ENCODE peak calls at places on chromosomes 11 and 22, in four cellular contexts. One of them, this sample, is unnamed.

GRCh38 chr11:106786251-106786650 is 232.0 kb downstream of the GUCY1A2 start:
- DNase-seq in right lobe of liver: no peak
- DNase-seq in cardiac muscle cell: peak
- DNase-seq in CD8-positive, alpha-beta memory T cell: no peak
- DNase-seq in this sample: peak

GRCh38 chr11:14539867-14540475 is 19.8 kb upstream of the PSMA1 start:
- DNase-seq in right lobe of liver: no peak
- DNase-seq in CD8-positive, alpha-beta memory T cell: no peak
- DNase-seq in cardiac muscle cell: peak
- DNase-seq in this sample: no peak

GRCh38 chr22:34490911-34491310 is 570.6 kb upstream of the LARGE1 start:
- DNase-seq in right lobe of liver: no peak
- DNase-seq in cardiac muscle cell: no peak
- DNase-seq in CD8-positive, alpha-beta memory T cell: no peak
- DNase-seq in this sample: no peak

GRCh38 chr22:41831828-41832552 is 915 bp upstream of the SREBF2 start:
- DNase-seq in CD8-positive, alpha-beta memory T cell: no peak
- DNase-seq in cardiac muscle cell: no peak
- DNase-seq in right lobe of liver: peak
- DNase-seq in this sample: no peak

GRCh38 chr11:103091024-103091423 is 936 bp downstream of the DCUN1D5 start:
- DNase-seq in right lobe of liver: no peak
- DNase-seq in CD8-positive, alpha-beta memory T cell: no peak
- DNase-seq in cardiac muscle cell: peak
- DNase-seq in this sample: peak

GRCh38 chr11:19597194-19597593 is 115.4 kb upstream of the NAV2 start:
- DNase-seq in cardiac muscle cell: peak
- DNase-seq in right lobe of liver: no peak
- DNase-seq in CD8-positive, alpha-beta memory T cell: no peak
- DNase-seq in this sample: peak

GRCh38 chr11:48109046-48109666 is 107.5 kb upstream of the OR4B1 start:
- DNase-seq in CD8-positive, alpha-beta memory T cell: no peak
- DNase-seq in right lobe of liver: no peak
- DNase-seq in cardiac muscle cell: peak
- DNase-seq in this sample: peak

GRCh38 chr22:31144223-31144622 is 3.9 kb upstream of the PLA2G3 start:
- DNase-seq in CD8-positive, alpha-beta memory T cell: no peak
- DNase-seq in cardiac muscle cell: peak
- DNase-seq in right lobe of liver: no peak
- DNase-seq in this sample: no peak

GRCh38 chr11:131859811-131860210 is 489.4 kb downstream of the NTM start:
- DNase-seq in right lobe of liver: no peak
- DNase-seq in cardiac muscle cell: peak
- DNase-seq in CD8-positive, alpha-beta memory T cell: no peak
- DNase-seq in this sample: peak

GRCh38 chr22:20046730-20047129 is 25.8 kb downstream of the TANGO2 start:
- DNase-seq in CD8-positive, alpha-beta memory T cell: no peak
- DNase-seq in right lobe of liver: no peak
- DNase-seq in cardiac muscle cell: no peak
- DNase-seq in this sample: no peak

GRCh38 chr22:25514436-25514835 is 50.0 kb upstream of the GRK3 start:
- DNase-seq in CD8-positive, alpha-beta memory T cell: no peak
- DNase-seq in right lobe of liver: no peak
- DNase-seq in cardiac muscle cell: no peak
- DNase-seq in this sample: no peak

GRCh38 chr11:61587541-61587941 is 6.7 kb upstream of the SYT7 start:
- DNase-seq in right lobe of liver: no peak
- DNase-seq in CD8-positive, alpha-beta memory T cell: no peak
- DNase-seq in cardiac muscle cell: peak
- DNase-seq in this sample: no peak

GRCh38 chr11:208917-209260 is 1.4 kb downstream of the RIC8A start:
- DNase-seq in cardiac muscle cell: no peak
- DNase-seq in right lobe of liver: no peak
- DNase-seq in CD8-positive, alpha-beta memory T cell: no peak
- DNase-seq in this sample: no peak

GRCh38 chr11:44916797-44917196 is 33.9 kb downstream of the TP53I11 start:
- DNase-seq in cardiac muscle cell: no peak
- DNase-seq in right lobe of liver: no peak
- DNase-seq in CD8-positive, alpha-beta memory T cell: no peak
- DNase-seq in this sample: no peak

GRCh38 chr11:45919276-45919675 is 1.6 kb upstream of the PEX16 start:
- DNase-seq in CD8-positive, alpha-beta memory T cell: no peak
- DNase-seq in right lobe of liver: peak
- DNase-seq in cardiac muscle cell: no peak
- DNase-seq in this sample: no peak

GRCh38 chr11:75350743-75351540 is 519 bp downstream of the ARRB1 start:
- DNase-seq in cardiac muscle cell: peak
- DNase-seq in right lobe of liver: peak
- DNase-seq in CD8-positive, alpha-beta memory T cell: no peak
- DNase-seq in this sample: no peak

GRCh38 chr11:1852271-1852877 is 510 bp upstream of the LSP1 start:
- DNase-seq in right lobe of liver: no peak
- DNase-seq in cardiac muscle cell: no peak
- DNase-seq in CD8-positive, alpha-beta memory T cell: no peak
- DNase-seq in this sample: no peak

GRCh38 chr22:29727248-29727551 is 7.4 kb downstream of the CABP7 start:
- DNase-seq in cardiac muscle cell: peak
- DNase-seq in right lobe of liver: peak
- DNase-seq in CD8-positive, alpha-beta memory T cell: no peak
- DNase-seq in this sample: peak

GRCh38 chr11:1564535-1565172 is 7.4 kb downstream of the DUSP8 start:
- DNase-seq in cardiac muscle cell: peak
- DNase-seq in CD8-positive, alpha-beta memory T cell: no peak
- DNase-seq in right lobe of liver: no peak
- DNase-seq in this sample: peak

GRCh38 chr11:73478737-73479347 is 102.6 kb downstream of the RELT start:
- DNase-seq in CD8-positive, alpha-beta memory T cell: no peak
- DNase-seq in cardiac muscle cell: peak
- DNase-seq in right lobe of liver: no peak
- DNase-seq in this sample: peak

GRCh38 chr11:40274017-40274416 is 1185.4 kb downstream of the LRRC4C start:
- DNase-seq in CD8-positive, alpha-beta memory T cell: no peak
- DNase-seq in right lobe of liver: no peak
- DNase-seq in cardiac muscle cell: peak
- DNase-seq in this sample: no peak

GRCh38 chr11:118893662-118894061 is 10.0 kb downstream of the CXCR5 start:
- DNase-seq in cardiac muscle cell: no peak
- DNase-seq in CD8-positive, alpha-beta memory T cell: no peak
- DNase-seq in right lobe of liver: no peak
- DNase-seq in this sample: no peak

GRCh38 chr11:2708151-2708581 is 8.4 kb upstream of the KCNQ1OT1 start:
- DNase-seq in cardiac muscle cell: peak
- DNase-seq in right lobe of liver: no peak
- DNase-seq in CD8-positive, alpha-beta memory T cell: no peak
- DNase-seq in this sample: peak

GRCh38 chr11:20563871-20564270 is 35.5 kb upstream of the SLC6A5 start:
- DNase-seq in cardiac muscle cell: no peak
- DNase-seq in CD8-positive, alpha-beta memory T cell: no peak
- DNase-seq in right lobe of liver: no peak
- DNase-seq in this sample: no peak

GRCh38 chr11:62256281-62256680 is 13.7 kb upstream of the SCGB2A2 start:
- DNase-seq in cardiac muscle cell: no peak
- DNase-seq in CD8-positive, alpha-beta memory T cell: no peak
- DNase-seq in right lobe of liver: no peak
- DNase-seq in this sample: peak

GRCh38 chr11:58675344-58676155 is 53.1 kb downstream of the CNTF start:
- DNase-seq in right lobe of liver: peak
- DNase-seq in cardiac muscle cell: peak
- DNase-seq in CD8-positive, alpha-beta memory T cell: peak
- DNase-seq in this sample: peak

GRCh38 chr11:58392741-58393140 is 13.9 kb downstream of the OR5B3 start:
- DNase-seq in CD8-positive, alpha-beta memory T cell: no peak
- DNase-seq in cardiac muscle cell: no peak
- DNase-seq in right lobe of liver: no peak
- DNase-seq in this sample: no peak

GRCh38 chr11:108967571-108967970 is 302.7 kb downstream of the DDX10 start:
- DNase-seq in cardiac muscle cell: no peak
- DNase-seq in CD8-positive, alpha-beta memory T cell: no peak
- DNase-seq in right lobe of liver: no peak
- DNase-seq in this sample: peak

GRCh38 chr11:45089845-45090499 is 56.5 kb upstream of the PRDM11 start:
- DNase-seq in cardiac muscle cell: peak
- DNase-seq in right lobe of liver: no peak
- DNase-seq in CD8-positive, alpha-beta memory T cell: no peak
- DNase-seq in this sample: peak

GRCh38 chr11:111601979-111602864 is at the start of gene SIK2:
- DNase-seq in cardiac muscle cell: peak
- DNase-seq in CD8-positive, alpha-beta memory T cell: peak
- DNase-seq in right lobe of liver: peak
- DNase-seq in this sample: peak

GRCh38 chr22:40107244-40107643 is 70.5 kb upstream of the TNRC6B start:
- DNase-seq in CD8-positive, alpha-beta memory T cell: no peak
- DNase-seq in cardiac muscle cell: no peak
- DNase-seq in right lobe of liver: no peak
- DNase-seq in this sample: peak
- H3K4me3 ChIP-seq in CD8-positive, alpha-beta memory T cell: peak
- H3K4me3 ChIP-seq in cardiac muscle cell: no peak
- H3K4me3 ChIP-seq in right lobe of liver: peak
- H3K4me3 ChIP-seq in this sample: no peak

GRCh38 chr11:120137611-120138521 is at the start of gene TRIM29:
- DNase-seq in right lobe of liver: peak
- DNase-seq in cardiac muscle cell: no peak
- DNase-seq in CD8-positive, alpha-beta memory T cell: no peak
- DNase-seq in this sample: no peak

GRCh38 chr11:120142072-120142423 is 4.1 kb upstream of the TRIM29 start:
- DNase-seq in CD8-positive, alpha-beta memory T cell: no peak
- DNase-seq in right lobe of liver: no peak
- DNase-seq in cardiac muscle cell: no peak
- DNase-seq in this sample: no peak

GRCh38 chr11:120137187-120137610 is 714 bp downstream of the TRIM29 start:
- DNase-seq in right lobe of liver: no peak
- DNase-seq in cardiac muscle cell: no peak
- DNase-seq in CD8-positive, alpha-beta memory T cell: no peak
- DNase-seq in this sample: no peak

GRCh38 chr11:120141144-120142071 is 3.5 kb upstream of the TRIM29 start:
- DNase-seq in right lobe of liver: no peak
- DNase-seq in CD8-positive, alpha-beta memory T cell: no peak
- DNase-seq in cardiac muscle cell: no peak
- DNase-seq in this sample: no peak

DNA sequence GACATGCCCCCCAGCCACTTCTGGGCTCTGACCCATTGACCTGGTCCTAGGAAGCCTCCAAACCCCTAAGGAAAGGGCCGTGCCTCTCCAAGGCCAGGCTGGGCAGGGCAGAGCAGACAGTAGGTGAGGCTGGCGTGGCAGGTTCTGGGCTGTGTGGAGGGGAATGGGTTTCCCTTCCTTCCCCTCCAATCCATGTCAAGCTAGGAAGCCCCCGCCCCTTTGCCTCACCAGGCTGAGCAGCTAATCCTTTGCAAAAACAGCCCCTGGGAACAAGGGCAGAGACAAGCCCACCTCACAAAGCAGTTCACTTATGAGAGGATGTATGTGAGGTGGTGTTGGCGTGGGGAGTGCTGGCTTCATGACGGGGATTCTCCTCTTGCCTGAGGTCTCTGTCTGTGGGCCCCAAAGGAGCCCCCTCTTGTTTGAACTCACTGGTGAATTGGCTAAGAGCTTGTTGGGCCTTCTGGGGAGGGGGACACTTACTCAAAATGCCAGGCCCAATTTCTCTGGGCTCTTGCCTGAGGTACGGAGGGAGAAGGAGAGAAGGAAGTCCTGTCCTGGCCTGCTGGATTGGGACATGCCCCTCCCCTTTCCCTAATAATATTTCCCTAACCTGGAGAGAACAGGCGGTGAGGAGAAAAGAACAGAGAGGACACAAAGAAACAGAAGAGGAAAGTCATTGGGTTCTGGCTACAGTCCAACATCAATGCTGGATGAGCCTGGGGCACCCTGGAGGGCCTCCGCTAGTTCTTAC is 1.6 kb upstream of the TRIM29 start:
- DNase-seq in cardiac muscle cell: no peak
- DNase-seq in right lobe of liver: no peak
- DNase-seq in CD8-positive, alpha-beta memory T cell: no peak
- DNase-seq in this sample: no peak
- H3K4me3 ChIP-seq in cardiac muscle cell: no peak
- H3K4me3 ChIP-seq in right lobe of liver: no peak
- H3K4me3 ChIP-seq in CD8-positive, alpha-beta memory T cell: no peak
- H3K4me3 ChIP-seq in this sample: no peak

GRCh38 chr11:63889344-63889743 is 27.6 kb downstream of the RCOR2 start:
- DNase-seq in right lobe of liver: peak
- DNase-seq in CD8-positive, alpha-beta memory T cell: no peak
- DNase-seq in cardiac muscle cell: no peak
- DNase-seq in this sample: no peak

GRCh38 chr11:63892233-63892632 is 24.7 kb downstream of the RCOR2 start:
- DNase-seq in right lobe of liver: no peak
- DNase-seq in CD8-positive, alpha-beta memory T cell: no peak
- DNase-seq in cardiac muscle cell: peak
- DNase-seq in this sample: peak

GRCh38 chr11:63887600-63887999 is 29.4 kb downstream of the RCOR2 start:
- DNase-seq in right lobe of liver: no peak
- DNase-seq in cardiac muscle cell: no peak
- DNase-seq in CD8-positive, alpha-beta memory T cell: no peak
- DNase-seq in this sample: no peak

GRCh38 chr11:63890368-63890767 is 26.6 kb downstream of the RCOR2 start:
- DNase-seq in CD8-positive, alpha-beta memory T cell: no peak
- DNase-seq in right lobe of liver: no peak
- DNase-seq in cardiac muscle cell: no peak
- DNase-seq in this sample: no peak

DNA sequence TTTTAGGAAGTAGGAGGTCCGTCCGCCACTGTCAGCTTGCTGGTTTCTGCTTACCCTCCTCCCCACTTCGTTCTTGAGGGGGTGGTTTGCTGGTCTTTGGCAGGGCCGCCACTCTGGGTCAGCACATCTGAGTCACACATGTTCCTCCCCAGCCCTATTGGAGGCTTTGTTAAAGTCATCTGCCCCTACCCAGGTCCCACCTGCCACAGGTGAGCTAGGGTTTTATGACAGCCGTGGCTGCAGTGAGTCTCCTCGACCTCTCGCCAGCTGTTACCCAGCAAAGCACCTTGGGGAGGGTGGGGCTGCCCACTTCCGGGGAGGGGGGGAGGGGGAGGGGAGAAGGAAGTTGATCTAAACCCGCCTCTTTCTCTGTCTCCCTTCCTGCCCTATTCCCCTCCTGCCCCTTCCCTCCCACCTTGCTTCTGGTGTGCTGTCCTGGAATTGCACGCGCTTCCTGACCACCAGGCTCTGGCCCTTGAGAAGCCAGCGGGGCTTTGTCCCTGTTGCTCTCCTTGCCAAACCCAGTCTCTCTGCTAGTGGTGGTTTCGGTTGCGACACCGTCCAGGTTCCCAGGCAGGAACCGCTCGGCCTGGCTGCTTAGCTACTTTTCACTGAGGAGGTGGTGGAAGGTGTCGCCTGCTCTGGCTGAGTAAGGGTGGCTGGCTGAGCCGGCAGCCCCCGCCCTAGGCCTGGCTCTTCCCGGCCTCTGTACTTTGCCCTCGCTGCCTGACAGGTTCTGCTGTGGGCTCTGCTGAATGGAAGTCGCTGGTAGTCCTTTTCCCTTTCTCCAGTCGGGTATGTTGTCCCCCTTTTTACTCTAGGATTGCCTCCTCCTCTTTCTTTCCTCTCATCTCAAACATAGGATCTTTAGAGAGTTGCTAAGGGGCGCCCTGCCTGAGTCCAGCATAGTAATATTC is 28.5 kb downstream of the RCOR2 start:
- DNase-seq in right lobe of liver: peak
- DNase-seq in cardiac muscle cell: peak
- DNase-seq in CD8-positive, alpha-beta memory T cell: peak
- DNase-seq in this sample: peak
- H3K4me3 ChIP-seq in right lobe of liver: peak
- H3K4me3 ChIP-seq in cardiac muscle cell: no peak
- H3K4me3 ChIP-seq in CD8-positive, alpha-beta memory T cell: peak
- H3K4me3 ChIP-seq in this sample: peak

GRCh38 chr11:65639623-65640482 is 2.0 kb downstream of the SIPA1 start:
- DNase-seq in CD8-positive, alpha-beta memory T cell: peak
- DNase-seq in right lobe of liver: no peak
- DNase-seq in cardiac muscle cell: no peak
- DNase-seq in this sample: peak
- H3K4me3 ChIP-seq in CD8-positive, alpha-beta memory T cell: peak
- H3K4me3 ChIP-seq in right lobe of liver: peak
- H3K4me3 ChIP-seq in cardiac muscle cell: no peak
- H3K4me3 ChIP-seq in this sample: no peak

This sample was measured in cardiac fibroblast.